ENCODE peak calls at places on chromosomes 16 and 17, in ten cellular contexts. One of them, this sample, is unnamed.

GRCh38 chr17:80955673-80956306 is 35.9 kb upstream of the CHMP6 start:
- DNase-seq in NCI-H1436 treated with DMSO at 0.1 percent for 48 hours: no peak
- DNase-seq in effector memory CD4-positive, alpha-beta T cell: no peak
- DNase-seq in CD8-positive, alpha-beta T cell: no peak
- DNase-seq in NCI-H2081: no peak
- DNase-seq in AG09309: no peak
- DNase-seq in ELF-1: no peak
- DNase-seq in body of pancreas: no peak
- DNase-seq in right cardiac atrium: no peak
- DNase-seq in non-pigmented ciliary epithelial cell: no peak
- DNase-seq in this sample: no peak

GRCh38 chr16:62913333-62913732 is 877.1 kb upstream of the CDH8 start:
- DNase-seq in NCI-H2081: no peak
- DNase-seq in CD8-positive, alpha-beta T cell: no peak
- DNase-seq in right cardiac atrium: no peak
- DNase-seq in effector memory CD4-positive, alpha-beta T cell: no peak
- DNase-seq in AG09309: no peak
- DNase-seq in non-pigmented ciliary epithelial cell: no peak
- DNase-seq in ELF-1: no peak
- DNase-seq in NCI-H1436 treated with DMSO at 0.1 percent for 48 hours: no peak
- DNase-seq in body of pancreas: no peak
- DNase-seq in this sample: no peak

GRCh38 chr16:80828495-80828894 is 24.1 kb upstream of the CDYL2 start:
- DNase-seq in NCI-H2081: no peak
- DNase-seq in right cardiac atrium: no peak
- DNase-seq in non-pigmented ciliary epithelial cell: no peak
- DNase-seq in CD8-positive, alpha-beta T cell: no peak
- DNase-seq in ELF-1: no peak
- DNase-seq in body of pancreas: no peak
- DNase-seq in AG09309: no peak
- DNase-seq in effector memory CD4-positive, alpha-beta T cell: no peak
- DNase-seq in NCI-H1436 treated with DMSO at 0.1 percent for 48 hours: no peak
- DNase-seq in this sample: no peak

GRCh38 chr17:30389755-30390300 is 11.1 kb downstream of the CPD start:
- DNase-seq in NCI-H1436 treated with DMSO at 0.1 percent for 48 hours: no peak
- DNase-seq in AG09309: no peak
- DNase-seq in NCI-H2081: no peak
- DNase-seq in body of pancreas: no peak
- DNase-seq in CD8-positive, alpha-beta T cell: no peak
- DNase-seq in effector memory CD4-positive, alpha-beta T cell: no peak
- DNase-seq in non-pigmented ciliary epithelial cell: no peak
- DNase-seq in ELF-1: no peak
- DNase-seq in right cardiac atrium: no peak
- DNase-seq in this sample: no peak

GRCh38 chr17:38740806-38741205 is 7.3 kb downstream of the PCGF2 start:
- DNase-seq in NCI-H1436 treated with DMSO at 0.1 percent for 48 hours: no peak
- DNase-seq in non-pigmented ciliary epithelial cell: no peak
- DNase-seq in right cardiac atrium: peak
- DNase-seq in NCI-H2081: no peak
- DNase-seq in AG09309: no peak
- DNase-seq in effector memory CD4-positive, alpha-beta T cell: no peak
- DNase-seq in ELF-1: no peak
- DNase-seq in CD8-positive, alpha-beta T cell: no peak
- DNase-seq in body of pancreas: no peak
- DNase-seq in this sample: no peak

GRCh38 chr17:17921192-17922082 is 50.8 kb downstream of the TOM1L2 start:
- DNase-seq in right cardiac atrium: peak
- DNase-seq in ELF-1: peak
- DNase-seq in AG09309: peak
- DNase-seq in non-pigmented ciliary epithelial cell: peak
- DNase-seq in body of pancreas: no peak
- DNase-seq in NCI-H1436 treated with DMSO at 0.1 percent for 48 hours: no peak
- DNase-seq in CD8-positive, alpha-beta T cell: no peak
- DNase-seq in NCI-H2081: no peak
- DNase-seq in effector memory CD4-positive, alpha-beta T cell: no peak
- DNase-seq in this sample: peak

GRCh38 chr17:71664867-71665266 is 456.0 kb upstream of the SOX9 start:
- DNase-seq in non-pigmented ciliary epithelial cell: no peak
- DNase-seq in AG09309: no peak
- DNase-seq in body of pancreas: no peak
- DNase-seq in effector memory CD4-positive, alpha-beta T cell: no peak
- DNase-seq in NCI-H2081: no peak
- DNase-seq in ELF-1: no peak
- DNase-seq in CD8-positive, alpha-beta T cell: no peak
- DNase-seq in right cardiac atrium: no peak
- DNase-seq in NCI-H1436 treated with DMSO at 0.1 percent for 48 hours: no peak
- DNase-seq in this sample: no peak

GRCh38 chr17:69539274-69539673 is 124.8 kb downstream of the MAP2K6 start:
- DNase-seq in NCI-H2081: no peak
- DNase-seq in effector memory CD4-positive, alpha-beta T cell: no peak
- DNase-seq in non-pigmented ciliary epithelial cell: no peak
- DNase-seq in body of pancreas: no peak
- DNase-seq in right cardiac atrium: no peak
- DNase-seq in AG09309: no peak
- DNase-seq in CD8-positive, alpha-beta T cell: no peak
- DNase-seq in ELF-1: no peak
- DNase-seq in NCI-H1436 treated with DMSO at 0.1 percent for 48 hours: no peak
- DNase-seq in this sample: no peak

GRCh38 chr16:75289189-75289588 is 37.8 kb upstream of the BCAR1 start:
- DNase-seq in ELF-1: no peak
- DNase-seq in AG09309: no peak
- DNase-seq in body of pancreas: peak
- DNase-seq in NCI-H2081: no peak
- DNase-seq in effector memory CD4-positive, alpha-beta T cell: no peak
- DNase-seq in non-pigmented ciliary epithelial cell: no peak
- DNase-seq in CD8-positive, alpha-beta T cell: no peak
- DNase-seq in NCI-H1436 treated with DMSO at 0.1 percent for 48 hours: no peak
- DNase-seq in right cardiac atrium: no peak
- DNase-seq in this sample: peak

GRCh38 chr17:70169707-70170597 is 620 bp downstream of the KCNJ2 start:
- DNase-seq in non-pigmented ciliary epithelial cell: no peak
- DNase-seq in effector memory CD4-positive, alpha-beta T cell: no peak
- DNase-seq in NCI-H1436 treated with DMSO at 0.1 percent for 48 hours: no peak
- DNase-seq in AG09309: peak
- DNase-seq in ELF-1: no peak
- DNase-seq in body of pancreas: no peak
- DNase-seq in NCI-H2081: no peak
- DNase-seq in right cardiac atrium: no peak
- DNase-seq in CD8-positive, alpha-beta T cell: no peak
- DNase-seq in this sample: no peak

This sample was measured in endodermal cell.